ENCODE peak calls at places on chromosomes 4 and X, in eight cellular contexts. B is heart left ventricle, C is GM12891, F is A549, G is sigmoid colon, O is lower leg skin, D is stomach, N is endothelial cell of umbilical vein. E is an unnamed sample.

GRCh38 chr4:67700119-67700873 is 659 bp downstream of the UBA6 start:
- DNase-seq in B (no peak), C (peak; percentile 26), F (no peak), G (no peak), O (no peak), D (no peak), N (no peak), E (no peak)

GRCh38 chr4:87428979-87429378 is 6.6 kb downstream of the NUDT9 start:
- DNase-seq in B (no peak), C (no peak), F (no peak), G (no peak), O (no peak), D (no peak), N (no peak), E (no peak)

GRCh38 chr4:48331577-48332340 is 9.6 kb upstream of the SLAIN2 start:
- DNase-seq in B (no peak), C (no peak), F (no peak), G (no peak), O (no peak), D (no peak), N (no peak), E (no peak)

GRCh38 chr4:110769578-110769977 is 146.7 kb upstream of the PITX2 start:
- DNase-seq in B (no peak), C (no peak), F (no peak), G (no peak), O (no peak), D (no peak), N (no peak), E (no peak)

GRCh38 chrX:8067754-8068469 is 103.2 kb downstream of the VCX2 start:
- DNase-seq in B (no peak), C (no peak), F (no peak), G (no peak), O (no peak), D (no peak), N (no peak), E (no peak)

GRCh38 chrX:69988955-69989394 is 60.8 kb downstream of the AWAT2 start:
- DNase-seq in B (peak; percentile 31), C (no peak), F (no peak), G (no peak), O (no peak), D (peak; percentile 30), N (peak; percentile 77), E (no peak)

GRCh38 chrX:130172127-130172834 is 519 bp downstream of the RAB33A start:
- DNase-seq in B (no peak), C (no peak), F (no peak), G (peak; percentile 54), O (no peak), D (no peak), N (no peak), E (no peak)

GRCh38 chr4:68361146-68361589 is 11.3 kb upstream of the YTHDC1 start:
- DNase-seq in B (no peak), C (no peak), F (no peak), G (no peak), O (no peak), D (no peak), N (no peak), E (no peak)

GRCh38 chrX:107107459-107107858 is 11.2 kb downstream of the RBM41 start:
- DNase-seq in B (no peak), C (no peak), F (no peak), G (no peak), O (no peak), D (no peak), N (no peak), E (no peak)

GRCh38 chrX:16745659-16746058 is 26.2 kb downstream of the SYAP1 start:
- DNase-seq in B (no peak), C (no peak), F (no peak), G (no peak), O (no peak), D (no peak), N (no peak), E (no peak)

GRCh38 chr4:143713556-143714289 is 13.2 kb upstream of the FREM3 start:
- DNase-seq in B (no peak), C (no peak), F (no peak), G (no peak), O (no peak), D (no peak), N (no peak), E (no peak)

GRCh38 chrX:154698630-154699248 is 45.4 kb upstream of the CTAG2 start:
- DNase-seq in B (no peak), C (no peak), F (no peak), G (no peak), O (no peak), D (no peak), N (no peak), E (no peak)

GRCh38 chr4:13322681-13323101 is 161.4 kb downstream of the RAB28 start:
- DNase-seq in B (no peak), C (no peak), F (no peak), G (no peak), O (no peak), D (no peak), N (no peak), E (no peak)

GRCh38 chr4:102627831-102628523 is 126.8 kb downstream of the NFKB1 start:
- DNase-seq in B (no peak), C (no peak), F (peak; percentile 55), G (no peak), O (no peak), D (no peak), N (peak; percentile 68), E (no peak)

GRCh38 chr4:113437124-113437523 is 324.4 kb downstream of the CAMK2D start:
- DNase-seq in B (no peak), C (no peak), F (no peak), G (no peak), O (no peak), D (no peak), N (peak; percentile 62), E (no peak)

GRCh38 chr4:108320066-108320465 is 151.3 kb upstream of the LEF1 start:
- DNase-seq in B (no peak), C (no peak), F (no peak), G (no peak), O (no peak), D (no peak), N (no peak), E (no peak)

GRCh38 chr4:164304861-164305260 is 449.1 kb upstream of the SMIM31 start:
- DNase-seq in B (no peak), C (no peak), F (no peak), G (no peak), O (no peak), D (no peak), N (no peak), E (no peak)

GRCh38 chrX:31147175-31147574 is 75.3 kb upstream of the FTHL17 start:
- DNase-seq in B (no peak), C (no peak), F (no peak), G (no peak), O (no peak), D (no peak), N (no peak), E (no peak)

GRCh38 chr4:113958766-113959540 is 20.5 kb downstream of the ARSJ start:
- DNase-seq in B (no peak), C (no peak), F (peak; percentile 14), G (no peak), O (no peak), D (no peak), N (peak; percentile 95), E (no peak)

GRCh38 chrX:103584606-103585005 is 709 bp upstream of the TCEAL4 start:
- DNase-seq in B (no peak), C (no peak), F (no peak), G (no peak), O (no peak), D (no peak), N (peak; percentile 41), E (no peak)

GRCh38 chr4:143626134-143626859 is 74.2 kb downstream of the FREM3 start:
- DNase-seq in B (peak; percentile 76), C (no peak), F (no peak), G (peak; percentile 90), O (peak; percentile 61), D (peak; percentile 27), N (peak; percentile 79), E (no peak)

GRCh38 chr4:623914-624626 is 1.3 kb upstream of the PDE6B start:
- DNase-seq in B (no peak), C (no peak), F (no peak), G (no peak), O (no peak), D (no peak), N (no peak), E (peak; percentile 25)

GRCh38 chr4:55409468-55410171 is 13.9 kb downstream of the TMEM165 start:
- DNase-seq in B (peak; percentile 38), C (no peak), F (no peak), G (no peak), O (no peak), D (no peak), N (no peak), E (no peak)

GRCh38 chr4:35934370-35934981 is 309.8 kb downstream of the ARAP2 start:
- DNase-seq in B (no peak), C (no peak), F (no peak), G (no peak), O (no peak), D (no peak), N (peak; percentile 14), E (no peak)

GRCh38 chr4:74054483-74055032 is 16.1 kb upstream of the CXCL3 start:
- DNase-seq in B (no peak), C (no peak), F (no peak), G (no peak), O (no peak), D (no peak), N (no peak), E (no peak)

GRCh38 chr4:116303736-116304188 is 781.6 kb downstream of the TRAM1L1 start:
- DNase-seq in B (no peak), C (no peak), F (no peak), G (no peak), O (no peak), D (no peak), N (no peak), E (no peak)

GRCh38 chrX:45601052-45601451 is 400.4 kb upstream of the DIPK2B start:
- DNase-seq in B (no peak), C (no peak), F (no peak), G (no peak), O (no peak), D (no peak), N (no peak), E (no peak)

GRCh38 chrX:1502241-1502640 is 34.7 kb downstream of the P2RY8 start:
- DNase-seq in B (no peak), C (peak; percentile 37), F (no peak), G (no peak), O (no peak), D (no peak), N (no peak), E (peak; percentile 58)
- TF ChIP-seq POLR2A in B (no peak), C (no peak), F (no peak), G (no peak), O (no peak), D (no peak), N (no peak), E (no peak)

GRCh38 chr4:76683154-76683553 is 214.8 kb downstream of the SOWAHB start:
- DNase-seq in B (no peak), C (no peak), F (no peak), G (no peak), O (no peak), D (no peak), N (no peak), E (no peak)
- TF ChIP-seq POLR2A in B (no peak), C (no peak), F (no peak), G (no peak), O (no peak), D (no peak), N (no peak), E (no peak)

GRCh38 chrX:49166914-49167739 is 4.6 kb downstream of the MAGIX start:
- DNase-seq in B (peak; percentile 80), C (no peak), F (no peak), G (peak; percentile 95), O (no peak), D (peak; percentile 51), N (peak; percentile 58), E (peak; percentile 83)
- TF ChIP-seq POLR2A in B (no peak), C (no peak), F (no peak), G (peak; percentile 63), O (no peak), D (no peak), N (no peak), E (no peak)

GRCh38 chr4:8198906-8199593 is at the start of gene SH3TC1:
- DNase-seq in B (peak; percentile 90), C (peak; percentile 89), F (peak; percentile 86), G (peak; percentile 91), O (peak; percentile 81), D (peak; percentile 95), N (peak; percentile 94), E (peak; percentile 89)
- TF ChIP-seq POLR2A in B (no peak), C (peak; percentile 63), F (no peak), G (peak; percentile 53), O (no peak), D (peak; percentile 69), N (peak; percentile 95), E (no peak)

E was measured in suprapubic skin.